ENCODE peak calls at places on chromosomes 2 and 18, in seven cellular contexts. A is NCI-H345; Y is stimulated activated CD4-positive, alpha-beta T cell treated with anti-CD3 and anti-CD28 coated beads, Interleukin-1b, Interleukin-23, amount 100 ng/mL, for 1 hour; O is K562; I is CD8-positive, alpha-beta T cell; P is nucleus accumbens; B is RWPE1. F is an unnamed sample.

GRCh38 chr18:47605093-47605492 is 325.4 kb downstream of the SMAD2 start:
- DNase-seq in A (no peak), Y (no peak), O (no peak), I (no peak), P (no peak), B (no peak), F (no peak)

GRCh38 chr18:55585050-55585449 is 2.9 kb downstream of the TCF4 start:
- DNase-seq in A (no peak), Y (no peak), O (no peak), I (no peak), P (no peak), B (no peak), F (no peak)

GRCh38 chr2:227862741-227863588 is 8.5 kb upstream of the DAW1 start:
- DNase-seq in A (no peak), Y (no peak), O (no peak), I (no peak), P (no peak), B (peak), F (no peak)

GRCh38 chr2:158232476-158232875 is 130.8 kb downstream of the UPP2 start:
- DNase-seq in A (no peak), Y (no peak), O (no peak), I (no peak), P (no peak), B (peak), F (no peak)

GRCh38 chr18:50194623-50195532 is at the start of gene MYO5B:
- DNase-seq in A (peak), Y (peak), O (peak), I (peak), P (no peak), B (peak), F (peak)

GRCh38 chr2:66084948-66085590 is 349.9 kb upstream of the MEIS1 start:
- DNase-seq in A (peak), Y (no peak), O (no peak), I (no peak), P (no peak), B (no peak), F (no peak)

GRCh38 chr2:182291296-182291695 is 135.5 kb downstream of the PDE1A start:
- DNase-seq in A (no peak), Y (no peak), O (no peak), I (no peak), P (no peak), B (no peak), F (no peak)

GRCh38 chr2:96530144-96530430 is 6.5 kb upstream of the ARID5A start:
- DNase-seq in A (no peak), Y (no peak), O (no peak), I (no peak), P (no peak), B (no peak), F (no peak)

GRCh38 chr18:36175481-36175880 is 11.8 kb upstream of the MOCOS start:
- DNase-seq in A (no peak), Y (no peak), O (no peak), I (no peak), P (no peak), B (no peak), F (no peak)

GRCh38 chr2:120428748-120429147 is 82.8 kb downstream of the INHBB start:
- DNase-seq in A (no peak), Y (no peak), O (no peak), I (no peak), P (no peak), B (no peak), F (no peak)

GRCh38 chr2:109447811-109448210 is 166.0 kb downstream of the SEPTIN10 start:
- DNase-seq in A (no peak), Y (no peak), O (no peak), I (no peak), P (no peak), B (no peak), F (no peak)

GRCh38 chr2:47043142-47043890 is 111.8 kb downstream of the STPG4 start:
- DNase-seq in A (no peak), Y (no peak), O (no peak), I (no peak), P (peak), B (peak), F (no peak)

GRCh38 chr18:57550510-57550909 is 36.0 kb downstream of the FECH start:
- DNase-seq in A (no peak), Y (no peak), O (no peak), I (no peak), P (no peak), B (no peak), F (no peak)

F was measured in NCI-H748 treated with DMSO at 0.1 percent for 48 hours.